ENCODE peak calls at places on chromosomes 2 and 18, in seven cellular contexts. O is dorsolateral prefrontal cortex; H is uterus; Z is right lobe of liver; T is CD4-positive, CD25-positive, alpha-beta regulatory T cell; D is substantia nigra; X is lung. M is an unnamed sample.

GRCh38 chr2:240139666-240140393 is 628 bp downstream of the OTOS start:
- DNase-seq in T (no peak), X (no peak), H (no peak), Z (peak; percentile 33), O (no peak), D (no peak), M (no peak)

GRCh38 chr2:167294031-167294774 is 405.9 kb downstream of the XIRP2 start:
- DNase-seq in T (peak; percentile 1), X (no peak), H (no peak), Z (no peak), D (peak; percentile 2), O (peak; percentile 58), M (no peak)

GRCh38 chr2:201320701-201321100 is 36.4 kb downstream of the FLACC1 start:
- DNase-seq in H (no peak), Z (no peak), X (no peak), T (no peak), D (no peak), O (no peak), M (no peak)

GRCh38 chr2:152648336-152648735 is 68.9 kb downstream of the PRPF40A start:
- DNase-seq in O (no peak), H (no peak), D (no peak), T (peak; percentile 11), Z (no peak), X (no peak), M (no peak)

GRCh38 chr2:234963785-234964615 is 12.2 kb downstream of the SH3BP4 start:
- DNase-seq in O (no peak), T (no peak), X (no peak), D (no peak), Z (no peak), H (peak; percentile 73), M (no peak)

GRCh38 chr18:69177702-69178101 is 223.0 kb upstream of the DOK6 start:
- DNase-seq in T (no peak), O (no peak), Z (no peak), H (no peak), D (no peak), X (no peak), M (no peak)

GRCh38 chr2:60426341-60426740 is 127.1 kb downstream of the BCL11A start:
- DNase-seq in X (no peak), H (no peak), O (no peak), Z (no peak), D (no peak), T (no peak), M (no peak)

GRCh38 chr2:185221-185620 is 78.6 kb downstream of the SH3YL1 start:
- DNase-seq in D (no peak), Z (no peak), T (no peak), X (no peak), H (no peak), O (no peak), M (peak; percentile 76)

GRCh38 chr18:9133225-9133624 is 3.4 kb upstream of the ANKRD12 start:
- DNase-seq in T (no peak), H (no peak), D (no peak), X (no peak), O (no peak), Z (no peak), M (no peak)

GRCh38 chr2:207202645-207203044 is 36.9 kb upstream of the KLF7 start:
- DNase-seq in H (no peak), D (no peak), X (no peak), Z (no peak), O (no peak), T (no peak), M (no peak)

GRCh38 chr2:239732666-239733010 is 292.5 kb downstream of the NDUFA10 start:
- DNase-seq in T (no peak), O (peak; percentile 29), X (no peak), Z (no peak), D (no peak), H (no peak), M (no peak)

GRCh38 chr2:161415041-161415440 is 1.1 kb upstream of the TBR1 start:
- DNase-seq in X (no peak), Z (no peak), O (no peak), H (no peak), D (no peak), T (no peak), M (no peak)

GRCh38 chr18:59013744-59014143 is 125.9 kb upstream of the SEC11C start:
- DNase-seq in X (no peak), Z (no peak), H (no peak), T (no peak), D (no peak), O (no peak), M (no peak)

GRCh38 chr18:10927980-10928605 is 221.3 kb downstream of the PIEZO2 start:
- DNase-seq in O (no peak), T (no peak), Z (no peak), H (no peak), X (no peak), D (no peak), M (no peak)

GRCh38 chr2:74865770-74866674 is 32.1 kb downstream of the HK2 start:
- DNase-seq in D (no peak), Z (no peak), O (no peak), T (no peak), X (no peak), H (no peak), M (no peak)

GRCh38 chr2:130355578-130356431 is at the start of gene PTPN18:
- DNase-seq in Z (peak; percentile 96), O (peak; percentile 94), X (peak; percentile 91), H (peak; percentile 87), D (peak; percentile 88), T (peak; percentile 59), M (no peak)

GRCh38 chr2:88933980-88934379 is 242.5 kb downstream of the RPIA start:
- DNase-seq in T (peak; percentile 6), X (no peak), H (no peak), O (no peak), D (no peak), Z (no peak), M (no peak)

GRCh38 chr2:231125272-231125671 is 430 bp upstream of the HTR2B start:
- DNase-seq in O (no peak), D (no peak), X (no peak), Z (no peak), T (peak; percentile 23), H (no peak), M (no peak)

GRCh38 chr2:231127480-231127879 is 2.6 kb upstream of the HTR2B start:
- DNase-seq in O (no peak), T (no peak), Z (no peak), D (no peak), H (no peak), X (no peak), M (no peak)

GRCh38 chr2:231123362-231123898 is 1.4 kb downstream of the HTR2B start:
- DNase-seq in T (no peak), D (no peak), X (no peak), Z (no peak), H (no peak), O (no peak), M (no peak)

GRCh38 chr2:231126123-231126522 is 1.3 kb upstream of the HTR2B start:
- DNase-seq in X (no peak), H (no peak), T (no peak), Z (no peak), D (no peak), O (no peak), M (no peak)

GRCh38 chr2:231124833-231125232 is at the start of gene HTR2B:
- DNase-seq in Z (no peak), H (peak; percentile 41), D (no peak), T (peak; percentile 62), X (no peak), O (no peak), M (no peak)
- H3K27ac ChIP-seq in Z (peak within 1 kb of the TSS; percentile 10), H (peak within 1 kb of the TSS; percentile 73), D (no peak within 1 kb of the TSS), T (peak within 1 kb of the TSS; percentile 64), X (peak within 1 kb of the TSS; percentile 40), O (no peak within 1 kb of the TSS), M (no peak within 1 kb of the TSS)

GRCh38 chr2:202762546-202762945 is 109.0 kb downstream of the ICA1L start:
- DNase-seq in D (no peak), X (no peak), T (peak; percentile 53), Z (no peak), H (no peak), O (no peak), M (no peak)

GRCh38 chr2:202758128-202758527 is 113.4 kb downstream of the ICA1L start:
- DNase-seq in O (no peak), D (no peak), H (no peak), Z (no peak), X (no peak), T (no peak), M (no peak)

GRCh38 chr2:202757339-202757738 is 114.2 kb downstream of the ICA1L start:
- DNase-seq in X (no peak), T (no peak), D (no peak), O (no peak), H (no peak), Z (no peak), M (no peak)

GRCh38 chr2:202758638-202759037 is 112.9 kb downstream of the ICA1L start:
- DNase-seq in H (no peak), D (no peak), X (no peak), Z (no peak), T (no peak), O (no peak), M (no peak)

GRCh38 chr2:202760848-202761247 is 110.7 kb downstream of the ICA1L start:
- DNase-seq in O (no peak), H (no peak), X (no peak), Z (no peak), D (no peak), T (no peak), M (no peak)
- H3K27ac ChIP-seq in O (no peak overlapping the region), H (no peak overlapping the region), X (peak overlapping the region; percentile 15), Z (no peak overlapping the region), D (no peak overlapping the region), T (no peak overlapping the region), M (no peak overlapping the region)

DNA sequence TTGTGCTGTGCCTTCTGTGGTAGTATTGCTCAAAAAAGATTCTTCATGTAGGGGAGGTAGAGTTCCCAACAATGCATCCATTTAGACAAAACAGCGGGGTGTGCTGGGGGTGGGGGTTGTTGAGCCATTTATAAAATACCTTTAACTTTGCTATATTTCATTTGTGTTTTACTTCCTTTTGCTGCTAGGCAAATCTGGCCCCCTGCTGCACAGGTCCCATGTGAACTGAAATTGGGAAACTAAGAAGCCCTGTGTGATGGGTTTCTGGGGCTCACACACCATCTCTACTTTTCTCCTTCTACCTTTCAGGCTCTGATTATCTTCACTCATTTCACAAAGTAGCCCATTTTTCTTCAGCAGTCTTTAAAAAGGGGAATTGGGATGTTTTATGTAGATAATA is 52.7 kb upstream of the ITGA4 start:
- DNase-seq in Z (no peak), T (no peak), X (no peak), O (no peak), D (no peak), H (no peak), M (no peak)
- H3K27ac ChIP-seq in Z (no peak overlapping the region), T (no peak overlapping the region), X (no peak overlapping the region), O (no peak overlapping the region), D (no peak overlapping the region), H (no peak overlapping the region), M (no peak overlapping the region)

GRCh38 chr18:78779996-78780718 is 199.5 kb upstream of the SALL3 start:
- DNase-seq in X (no peak), Z (peak; percentile 28), O (no peak), D (no peak), T (no peak), H (no peak), M (no peak)

GRCh38 chr18:78776151-78776550 is 203.5 kb upstream of the SALL3 start:
- DNase-seq in X (no peak), O (peak; percentile 28), Z (peak; percentile 30), T (no peak), H (no peak), D (no peak), M (no peak)

GRCh38 chr18:78778651-78779050 is 201.0 kb upstream of the SALL3 start:
- DNase-seq in H (no peak), Z (peak; percentile 20), X (no peak), D (no peak), O (peak; percentile 12), T (no peak), M (no peak)

GRCh38 chr18:78776706-78777105 is 202.9 kb upstream of the SALL3 start:
- DNase-seq in X (no peak), H (no peak), Z (no peak), D (no peak), T (no peak), O (peak; percentile 24), M (no peak)

GRCh38 chr18:78777992-78778391 is 201.6 kb upstream of the SALL3 start:
- DNase-seq in O (peak; percentile 33), Z (peak; percentile 22), D (no peak), X (no peak), H (no peak), T (no peak), M (no peak)
- H3K27ac ChIP-seq in O (no peak overlapping the region), Z (no peak overlapping the region), D (no peak overlapping the region), X (no peak overlapping the region), H (no peak overlapping the region), T (no peak overlapping the region), M (no peak overlapping the region)